ENCODE peak calls at places on chromosomes 6 and 20, in four cellular contexts. J is adrenal gland, W is PC-3, P is H1. Y is an unnamed sample. For H3K36me3 and H3K4me1, the result is how much of the 10 kb centered on the place peaks cover.

GRCh38 chr20:38728237-38728761 is 4.0 kb downstream of the SLC32A1 start:
- DNase-seq in J (no peak), W (no peak), P (peak), Y (no peak)

GRCh38 chr6:33241968-33242367 is 29.7 kb downstream of the VPS52 start:
- DNase-seq in J (no peak), W (no peak), P (no peak), Y (no peak)

GRCh38 chr6:149198265-149198664 is 119.2 kb upstream of the TAB2 start:
- DNase-seq in J (no peak), W (no peak), P (no peak), Y (no peak)

GRCh38 chr6:135002229-135002844 is 52.3 kb downstream of the HBS1L start:
- DNase-seq in J (no peak), W (peak), P (no peak), Y (peak)

GRCh38 chr20:768426-768978 is at the start of gene SLC52A3:
- DNase-seq in J (peak), W (peak), P (peak), Y (peak)

GRCh38 chr6:149451361-149452061 is 33.3 kb downstream of the ZC3H12D start:
- DNase-seq in J (no peak), W (no peak), P (peak), Y (peak)

GRCh38 chr6:125832396-125832795 is 41.6 kb downstream of the NCOA7 start:
- DNase-seq in J (no peak), W (no peak), P (no peak), Y (peak)

GRCh38 chr20:406200-407096 is 1.7 kb upstream of the RBCK1 start:
- DNase-seq in J (no peak), W (no peak), P (no peak), Y (no peak)

GRCh38 chr6:129842137-129842536 is 19.0 kb downstream of the TMEM244 start:
- DNase-seq in J (no peak), W (no peak), P (no peak), Y (no peak)

GRCh38 chr6:53530346-53530745 is 14.6 kb downstream of the GCLC start:
- DNase-seq in J (peak), W (no peak), P (no peak), Y (peak)
- H3K4me3 ChIP-seq in J (no peak), W (no peak), P (no peak), Y (no peak)

GRCh38 chr6:36501686-36502085 is 45.6 kb downstream of the STK38 start:
- DNase-seq in J (no peak), W (peak), P (no peak), Y (no peak)
- H3K36me3 ChIP-seq in J (under half), W (under half), P (under half), Y (under half)

GRCh38 chr20:31663838-31664695 is 26.4 kb downstream of the COX4I2 start:
- DNase-seq in J (no peak), W (peak), P (no peak), Y (no peak)

GRCh38 chr20:31664696-31665354 is 27.1 kb downstream of the COX4I2 start:
- DNase-seq in J (no peak), W (no peak), P (no peak), Y (no peak)

GRCh38 chr20:31665753-31666152 is 28.0 kb downstream of the COX4I2 start:
- DNase-seq in J (no peak), W (no peak), P (no peak), Y (no peak)

GRCh38 chr20:31667315-31668285 is 29.9 kb downstream of the COX4I2 start:
- DNase-seq in J (no peak), W (no peak), P (no peak), Y (no peak)

GRCh38 chr20:31666258-31667042 is 28.7 kb downstream of the COX4I2 start:
- DNase-seq in J (peak), W (no peak), P (no peak), Y (no peak)
- H3K4me1 ChIP-seq in J (half or more), W (under half), P (under half), Y (under half)

DNA sequence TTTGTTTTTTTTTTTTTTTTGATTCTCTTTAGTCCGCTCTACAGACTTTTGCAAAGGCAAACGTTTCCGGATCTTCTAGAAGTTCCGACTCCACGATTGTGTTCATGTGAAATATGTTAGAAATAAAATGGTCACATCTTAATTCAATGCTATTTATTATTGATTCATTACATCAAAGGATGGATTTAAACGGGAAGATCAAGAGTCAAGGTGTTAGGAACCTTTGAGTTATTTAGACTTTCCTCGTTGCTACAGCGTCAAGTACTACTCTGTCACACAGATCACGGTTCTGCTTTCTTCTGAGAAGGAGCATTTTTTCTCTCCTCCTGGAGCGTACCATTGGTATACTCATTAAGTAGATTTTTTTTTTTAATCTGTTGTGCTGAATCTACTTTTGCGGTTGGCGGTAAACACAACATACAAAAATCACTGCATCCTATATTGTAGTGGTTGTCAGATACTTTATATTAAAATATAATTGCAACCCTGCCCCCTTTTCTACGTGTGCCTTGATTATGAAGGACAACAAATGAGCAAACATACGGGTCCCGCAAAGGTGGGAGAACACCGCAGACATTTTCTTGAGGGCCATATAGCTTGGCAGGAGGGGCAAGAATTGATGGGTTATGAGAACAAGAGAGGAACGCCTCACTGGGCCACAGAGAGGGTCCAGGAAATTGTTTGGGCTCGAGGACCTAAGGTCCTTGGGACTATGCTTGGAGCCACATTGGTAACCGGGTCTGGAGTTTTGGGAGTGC is 17.5 kb downstream of the HMGN4 start:
- DNase-seq in J (no peak), W (no peak), P (peak), Y (no peak)
- H3K4me3 ChIP-seq in J (no peak), W (no peak), P (peak), Y (peak)

GRCh38 chr6:138909511-138909910 is 78.5 kb downstream of the REPS1 start:
- DNase-seq in J (no peak), W (no peak), P (no peak), Y (no peak)
- H3K36me3 ChIP-seq in J (half or more), W (under half), P (half or more), Y (half or more)

GRCh38 chr6:85404497-85405174 is 45.2 kb upstream of the NT5E start:
- DNase-seq in J (no peak), W (peak), P (no peak), Y (no peak)

GRCh38 chr6:85403331-85404015 is 46.4 kb upstream of the NT5E start:
- DNase-seq in J (no peak), W (peak), P (no peak), Y (peak)

GRCh38 chr6:85405853-85406198 is 44.1 kb upstream of the NT5E start:
- DNase-seq in J (no peak), W (no peak), P (no peak), Y (no peak)

GRCh38 chr6:85406641-85407075 is 43.2 kb upstream of the NT5E start:
- DNase-seq in J (no peak), W (no peak), P (no peak), Y (no peak)

GRCh38 chr6:85405175-85405852 is 44.6 kb upstream of the NT5E start:
- DNase-seq in J (no peak), W (peak), P (no peak), Y (no peak)
- H3K4me1 ChIP-seq in J (under half), W (under half), P (under half), Y (under half)

GRCh38 chr20:44585042-44585968 is 2.9 kb downstream of the PKIG start:
- DNase-seq in J (no peak), W (no peak), P (no peak), Y (no peak)
- H3K4me3 ChIP-seq in J (no peak), W (no peak), P (peak), Y (no peak)

GRCh38 chr6:10733151-10733715 is 10.4 kb downstream of the TMEM14C start:
- DNase-seq in J (no peak), W (no peak), P (peak), Y (no peak)
- H3K36me3 ChIP-seq in J (under half), W (under half), P (under half), Y (under half)

DNA sequence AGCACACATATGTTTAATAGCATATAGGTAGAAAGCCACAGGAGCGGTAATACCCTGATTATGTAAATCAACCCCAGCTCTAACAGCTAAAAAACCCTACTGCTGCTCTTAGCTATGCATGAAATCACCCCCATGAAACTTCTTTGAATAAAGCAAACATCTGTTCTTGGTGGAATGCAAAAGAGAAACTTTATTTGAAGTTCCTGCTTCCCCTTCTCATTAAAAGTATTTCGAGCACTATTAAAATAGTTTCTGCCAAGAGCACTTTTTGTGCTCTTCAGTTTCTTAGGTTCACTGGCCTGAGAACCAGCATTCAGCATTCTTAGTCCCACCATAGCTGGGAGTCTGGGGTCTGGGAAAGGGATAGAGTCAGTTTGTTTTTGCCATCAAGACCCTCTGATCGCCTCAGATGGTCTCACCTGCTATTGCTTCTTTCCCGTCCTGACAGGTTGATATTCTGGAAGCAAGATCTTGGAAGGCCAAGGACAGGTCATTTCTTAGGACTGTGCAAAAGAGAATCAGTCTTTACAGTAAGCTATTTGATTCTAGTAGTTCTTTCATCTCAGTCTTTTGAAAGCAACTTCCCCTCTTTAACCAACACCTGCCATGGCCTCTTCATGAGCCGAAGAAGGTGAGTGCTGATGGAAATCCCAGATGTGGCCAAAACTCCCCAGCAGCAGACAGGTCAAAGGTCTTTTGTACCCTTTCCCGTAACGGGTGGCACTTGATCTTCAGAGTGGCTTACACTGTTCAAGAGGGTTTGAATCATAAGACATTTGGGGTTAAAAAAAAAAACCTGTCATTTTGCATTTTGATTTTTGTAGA is 76.5 kb upstream of the TMEM170B start:
- DNase-seq in J (no peak), W (no peak), P (no peak), Y (no peak)
- H3K4me1 ChIP-seq in J (under half), W (under half), P (under half), Y (under half)

GRCh38 chr6:37783831-37784584 is 35.5 kb upstream of the ZFAND3 start:
- DNase-seq in J (no peak), W (no peak), P (peak), Y (peak)

GRCh38 chr6:37783025-37783825 is 36.3 kb upstream of the ZFAND3 start:
- DNase-seq in J (peak), W (peak), P (peak), Y (no peak)

GRCh38 chr6:37785688-37786270 is 33.7 kb upstream of the ZFAND3 start:
- DNase-seq in J (no peak), W (no peak), P (no peak), Y (no peak)

GRCh38 chr6:37785002-37785687 is 34.4 kb upstream of the ZFAND3 start:
- DNase-seq in J (no peak), W (no peak), P (no peak), Y (no peak)

DNA sequence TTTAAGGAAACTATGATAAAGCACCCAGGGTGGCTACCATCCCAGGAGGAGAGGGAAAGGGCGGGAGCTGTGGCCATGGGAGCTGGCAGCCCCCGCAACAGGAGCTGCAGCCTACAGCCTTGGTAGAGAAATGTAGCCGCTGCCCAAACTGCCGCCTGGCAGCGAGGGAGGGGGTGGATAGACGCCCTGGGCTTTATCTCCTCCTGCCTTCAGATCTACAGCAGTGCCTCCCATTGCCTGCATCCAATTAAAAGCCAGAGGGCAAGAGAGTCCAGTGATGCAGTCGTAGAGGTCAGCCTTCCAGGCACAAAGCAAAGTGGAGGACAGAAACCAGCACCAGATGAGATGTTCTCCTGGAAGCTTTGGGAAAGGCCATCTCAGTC is 35.0 kb upstream of the ZFAND3 start:
- DNase-seq in J (peak), W (no peak), P (peak), Y (no peak)
- H3K4me3 ChIP-seq in J (no peak), W (no peak), P (peak), Y (no peak)

Y was measured in cardiac muscle cell.